ENCODE peak calls at places on chromosomes 6 and 20, in five cellular contexts. W is NCI-H187; F is NCI-H345; J is lung; E is stimulated activated CD4-positive, alpha-beta T cell treated with anti-CD3 and anti-CD28 coated beads, TNF-alpha, amount 100 ng/mL, for 24 hours. O is an unnamed sample.

GRCh38 chr20:38221041-38221589 is 39.4 kb downstream of the KIAA1755 start:
- DNase-seq in W (peak; percentile 16), F (peak; percentile 72), J (peak; percentile 62), E (peak; percentile 44), O (peak; percentile 91)

GRCh38 chr6:47221565-47221964 is 88.1 kb downstream of the TNFRSF21 start:
- DNase-seq in W (no peak), F (no peak), J (no peak), E (no peak), O (no peak)

GRCh38 chr6:97195117-97195516 is 87.9 kb downstream of the MMS22L start:
- DNase-seq in W (no peak), F (peak; percentile 8), J (no peak), E (no peak), O (no peak)

GRCh38 chr6:155248021-155249001 is 15.5 kb upstream of the CLDN20 start:
- DNase-seq in W (no peak), F (no peak), J (peak; percentile 72), E (no peak), O (peak; percentile 50)

GRCh38 chr6:168345266-168345665 is 25.7 kb upstream of the DACT2 start:
- DNase-seq in W (no peak), F (no peak), J (no peak), E (no peak), O (no peak)

GRCh38 chr6:112018619-112019416 is 35.1 kb upstream of the CCN6 start:
- DNase-seq in W (no peak), F (no peak), J (no peak), E (no peak), O (no peak)

GRCh38 chr6:129679250-129679649 is 30.7 kb downstream of the ARHGAP18 start:
- DNase-seq in W (no peak), F (no peak), J (no peak), E (no peak), O (no peak)

GRCh38 chr6:91572855-91573254 is 986.0 kb upstream of the MAP3K7 start:
- DNase-seq in W (no peak), F (no peak), J (no peak), E (no peak), O (no peak)

GRCh38 chr20:56032251-56032650 is 26.9 kb upstream of the CBLN4 start:
- DNase-seq in W (no peak), F (no peak), J (no peak), E (no peak), O (no peak)

GRCh38 chr6:138310294-138310693 is 67.4 kb upstream of the SMIM28 start:
- DNase-seq in W (no peak), F (peak; percentile 77), J (no peak), E (no peak), O (no peak)

GRCh38 chr6:104407957-104408356 is 451.8 kb downstream of the HACE1 start:
- DNase-seq in W (no peak), F (no peak), J (no peak), E (no peak), O (no peak)

GRCh38 chr20:48115511-48115910 is 330.2 kb upstream of the SULF2 start:
- DNase-seq in W (no peak), F (no peak), J (no peak), E (no peak), O (no peak)

GRCh38 chr6:25181923-25182322 is 97.3 kb upstream of the CARMIL1 start:
- DNase-seq in W (no peak), F (no peak), J (no peak), E (no peak), O (no peak)

GRCh38 chr6:81075974-81076373 is 676.5 kb downstream of the TENT5A start:
- DNase-seq in W (no peak), F (peak; percentile 0), J (no peak), E (no peak), O (no peak)

GRCh38 chr6:3296537-3297453 is 38.0 kb downstream of the PSMG4 start:
- DNase-seq in W (no peak), F (no peak), J (no peak), E (no peak), O (no peak)

GRCh38 chr6:121522771-121523386 is 87.4 kb downstream of the GJA1 start:
- DNase-seq in W (no peak), F (no peak), J (no peak), E (no peak), O (no peak)

GRCh38 chr6:106658469-106658868 is 29.1 kb downstream of the QRSL1 start:
- DNase-seq in W (no peak), F (no peak), J (no peak), E (no peak), O (peak; percentile 10)

GRCh38 chr6:112899541-112899940 is 552.4 kb downstream of the RFPL4B start:
- DNase-seq in W (no peak), F (no peak), J (no peak), E (no peak), O (no peak)

GRCh38 chr6:111230351-111231077 is 143.2 kb downstream of the SLC16A10 start:
- DNase-seq in W (no peak), F (no peak), J (no peak), E (no peak), O (no peak)

GRCh38 chr6:56729719-56730118 is 87.0 kb upstream of the DST start:
- DNase-seq in W (no peak), F (no peak), J (no peak), E (no peak), O (no peak)

GRCh38 chr6:134468633-134469032 is 150.7 kb upstream of the SGK1 start:
- DNase-seq in W (no peak), F (no peak), J (no peak), E (no peak), O (no peak)

GRCh38 chr6:118509009-118509617 is 39.0 kb upstream of the PLN start:
- DNase-seq in W (no peak), F (peak; percentile 15), J (no peak), E (no peak), O (peak; percentile 30)

GRCh38 chr6:151324079-151324825 is 67.1 kb downstream of the ZBTB2 start:
- DNase-seq in W (peak; percentile 30), F (peak; percentile 78), J (peak; percentile 83), E (peak; percentile 54), O (peak; percentile 20)

GRCh38 chr6:144033816-144034540 is 25.9 kb upstream of the PLAGL1 start:
- DNase-seq in W (no peak), F (no peak), J (no peak), E (no peak), O (no peak)

GRCh38 chr20:9040874-9041524 is 27.9 kb upstream of the PLCB4 start:
- DNase-seq in W (no peak), F (no peak), J (no peak), E (no peak), O (no peak)

GRCh38 chr20:21259346-21259745 is 43.8 kb upstream of the XRN2 start:
- DNase-seq in W (no peak), F (no peak), J (no peak), E (no peak), O (no peak)

O was measured in A549.